ENCODE peak calls at places on chromosomes 16 and 17, in five cellular contexts. One of them, this sample, is unnamed.
A peak's percentile ranks its signal among the peaks of the same experiment; 100 is the strongest.

GRCh38 chr17:57440522-57441269 is 184.4 kb downstream of the MSI2 start:
- DNase-seq in Caco-2: no peak
- DNase-seq in esophagus squamous epithelium: no peak
- DNase-seq in small intestine: peak; percentile 29
- DNase-seq in upper lobe of right lung: no peak
- DNase-seq in this sample: peak; percentile 24

GRCh38 chr16:1991135-1991551 is 1.4 kb downstream of the SYNGR3 start:
- DNase-seq in upper lobe of right lung: no peak
- DNase-seq in esophagus squamous epithelium: no peak
- DNase-seq in small intestine: peak; percentile 34
- DNase-seq in Caco-2: no peak
- DNase-seq in this sample: no peak

GRCh38 chr16:29811170-29811895 is 660 bp upstream of the PRRT2 start:
- DNase-seq in small intestine: peak; percentile 95
- DNase-seq in upper lobe of right lung: peak; percentile 97
- DNase-seq in Caco-2: peak; percentile 96
- DNase-seq in esophagus squamous epithelium: no peak
- DNase-seq in this sample: peak; percentile 96

GRCh38 chr17:2703181-2703580 is 8.4 kb downstream of the CLUH start:
- DNase-seq in small intestine: no peak
- DNase-seq in Caco-2: no peak
- DNase-seq in upper lobe of right lung: peak; percentile 60
- DNase-seq in esophagus squamous epithelium: no peak
- DNase-seq in this sample: peak; percentile 55

GRCh38 chr17:19433727-19434340 is 22.8 kb downstream of the RNF112 start:
- DNase-seq in upper lobe of right lung: no peak
- DNase-seq in esophagus squamous epithelium: no peak
- DNase-seq in small intestine: no peak
- DNase-seq in Caco-2: no peak
- DNase-seq in this sample: no peak

GRCh38 chr16:50498756-50499155 is 49.4 kb upstream of the NKD1 start:
- DNase-seq in Caco-2: no peak
- DNase-seq in esophagus squamous epithelium: no peak
- DNase-seq in small intestine: no peak
- DNase-seq in upper lobe of right lung: no peak
- DNase-seq in this sample: no peak

GRCh38 chr17:82836823-82837357 is 2.9 kb downstream of the ZNF750 start:
- DNase-seq in Caco-2: no peak
- DNase-seq in esophagus squamous epithelium: no peak
- DNase-seq in upper lobe of right lung: peak; percentile 39
- DNase-seq in small intestine: peak; percentile 49
- DNase-seq in this sample: no peak

GRCh38 chr16:19997734-19998133 is 76.0 kb downstream of the GPR139 start:
- DNase-seq in esophagus squamous epithelium: no peak
- DNase-seq in upper lobe of right lung: no peak
- DNase-seq in Caco-2: no peak
- DNase-seq in small intestine: no peak
- DNase-seq in this sample: no peak

GRCh38 chr16:9419161-9419560 is 327.7 kb downstream of the HAPSTR1 start:
- DNase-seq in small intestine: no peak
- DNase-seq in upper lobe of right lung: no peak
- DNase-seq in esophagus squamous epithelium: no peak
- DNase-seq in Caco-2: no peak
- DNase-seq in this sample: no peak

GRCh38 chr17:60602385-60602742 is 2.4 kb downstream of the PPM1D start:
- DNase-seq in small intestine: peak; percentile 14
- DNase-seq in upper lobe of right lung: no peak
- DNase-seq in esophagus squamous epithelium: no peak
- DNase-seq in Caco-2: no peak
- DNase-seq in this sample: no peak

GRCh38 chr16:31395647-31396046 is 2.5 kb downstream of the ITGAD start:
- DNase-seq in small intestine: no peak
- DNase-seq in esophagus squamous epithelium: no peak
- DNase-seq in Caco-2: no peak
- DNase-seq in upper lobe of right lung: no peak
- DNase-seq in this sample: no peak

GRCh38 chr16:3485097-3485470 is 10.2 kb downstream of the C16orf90 start:
- DNase-seq in esophagus squamous epithelium: no peak
- DNase-seq in upper lobe of right lung: no peak
- DNase-seq in Caco-2: no peak
- DNase-seq in small intestine: no peak
- DNase-seq in this sample: no peak

GRCh38 chr17:40551874-40552768 is 13.2 kb downstream of the CCR7 start:
- DNase-seq in Caco-2: peak; percentile 55
- DNase-seq in esophagus squamous epithelium: no peak
- DNase-seq in small intestine: no peak
- DNase-seq in upper lobe of right lung: peak; percentile 61
- DNase-seq in this sample: no peak

GRCh38 chr17:18235743-18236256 is 10.4 kb downstream of the LLGL1 start:
- DNase-seq in upper lobe of right lung: no peak
- DNase-seq in esophagus squamous epithelium: no peak
- DNase-seq in Caco-2: no peak
- DNase-seq in small intestine: no peak
- DNase-seq in this sample: no peak

GRCh38 chr17:44867841-44868240 is 20.2 kb downstream of the HIGD1B start:
- DNase-seq in upper lobe of right lung: no peak
- DNase-seq in small intestine: no peak
- DNase-seq in Caco-2: no peak
- DNase-seq in esophagus squamous epithelium: no peak
- DNase-seq in this sample: no peak

GRCh38 chr17:18946536-18946935 is 5.4 kb upstream of the SLC5A10 start:
- DNase-seq in small intestine: no peak
- DNase-seq in Caco-2: peak; percentile 67
- DNase-seq in esophagus squamous epithelium: no peak
- DNase-seq in upper lobe of right lung: no peak
- DNase-seq in this sample: no peak

GRCh38 chr17:47120521-47121095 is 68.5 kb downstream of the CDC27 start:
- DNase-seq in small intestine: no peak
- DNase-seq in Caco-2: no peak
- DNase-seq in upper lobe of right lung: no peak
- DNase-seq in esophagus squamous epithelium: no peak
- DNase-seq in this sample: no peak

GRCh38 chr16:72847187-72848044 is 200.5 kb downstream of the ZFHX3 start:
- DNase-seq in small intestine: peak; percentile 19
- DNase-seq in upper lobe of right lung: no peak
- DNase-seq in esophagus squamous epithelium: no peak
- DNase-seq in Caco-2: peak; percentile 51
- DNase-seq in this sample: no peak

GRCh38 chr17:73187203-73187769 is 5.6 kb upstream of the COG1 start:
- DNase-seq in upper lobe of right lung: no peak
- DNase-seq in small intestine: peak; percentile 62
- DNase-seq in esophagus squamous epithelium: no peak
- DNase-seq in Caco-2: peak; percentile 80
- DNase-seq in this sample: no peak

GRCh38 chr17:56592487-56593072 is 919 bp upstream of the NOG start:
- DNase-seq in small intestine: peak; percentile 20
- DNase-seq in Caco-2: peak; percentile 80
- DNase-seq in esophagus squamous epithelium: no peak
- DNase-seq in upper lobe of right lung: peak; percentile 83
- DNase-seq in this sample: peak; percentile 91

GRCh38 chr16:17434006-17434405 is 36.8 kb downstream of the XYLT1 start:
- DNase-seq in esophagus squamous epithelium: no peak
- DNase-seq in Caco-2: no peak
- DNase-seq in upper lobe of right lung: no peak
- DNase-seq in small intestine: no peak
- DNase-seq in this sample: no peak

GRCh38 chr17:48416971-48417370 is 13.0 kb downstream of the SKAP1 start:
- DNase-seq in esophagus squamous epithelium: no peak
- DNase-seq in Caco-2: no peak
- DNase-seq in small intestine: no peak
- DNase-seq in upper lobe of right lung: no peak
- DNase-seq in this sample: no peak

GRCh38 chr17:50858486-50859225 is 7.5 kb downstream of the TOB1 start:
- DNase-seq in small intestine: no peak
- DNase-seq in upper lobe of right lung: no peak
- DNase-seq in esophagus squamous epithelium: no peak
- DNase-seq in Caco-2: no peak
- DNase-seq in this sample: peak; percentile 21

GRCh38 chr16:24518498-24518897 is 20.9 kb upstream of the RBBP6 start:
- DNase-seq in upper lobe of right lung: no peak
- DNase-seq in small intestine: no peak
- DNase-seq in Caco-2: no peak
- DNase-seq in esophagus squamous epithelium: no peak
- DNase-seq in this sample: no peak

GRCh38 chr17:8563981-8564602 is 66.4 kb downstream of the MYH10 start:
- DNase-seq in Caco-2: no peak
- DNase-seq in esophagus squamous epithelium: no peak
- DNase-seq in upper lobe of right lung: no peak
- DNase-seq in small intestine: no peak
- DNase-seq in this sample: no peak

GRCh38 chr17:44518032-44518431 is 14.8 kb upstream of the GPATCH8 start:
- DNase-seq in Caco-2: no peak
- DNase-seq in upper lobe of right lung: no peak
- DNase-seq in esophagus squamous epithelium: no peak
- DNase-seq in small intestine: no peak
- DNase-seq in this sample: no peak

GRCh38 chr16:64478258-64478906 is 643.5 kb downstream of the CDH11 start:
- DNase-seq in esophagus squamous epithelium: no peak
- DNase-seq in upper lobe of right lung: no peak
- DNase-seq in Caco-2: peak; percentile 73
- DNase-seq in small intestine: peak; percentile 1
- DNase-seq in this sample: no peak

GRCh38 chr16:20720251-20720650 is 21.4 kb downstream of the THUMPD1 start:
- DNase-seq in upper lobe of right lung: no peak
- DNase-seq in small intestine: no peak
- DNase-seq in esophagus squamous epithelium: no peak
- DNase-seq in Caco-2: no peak
- DNase-seq in this sample: no peak

DNA sequence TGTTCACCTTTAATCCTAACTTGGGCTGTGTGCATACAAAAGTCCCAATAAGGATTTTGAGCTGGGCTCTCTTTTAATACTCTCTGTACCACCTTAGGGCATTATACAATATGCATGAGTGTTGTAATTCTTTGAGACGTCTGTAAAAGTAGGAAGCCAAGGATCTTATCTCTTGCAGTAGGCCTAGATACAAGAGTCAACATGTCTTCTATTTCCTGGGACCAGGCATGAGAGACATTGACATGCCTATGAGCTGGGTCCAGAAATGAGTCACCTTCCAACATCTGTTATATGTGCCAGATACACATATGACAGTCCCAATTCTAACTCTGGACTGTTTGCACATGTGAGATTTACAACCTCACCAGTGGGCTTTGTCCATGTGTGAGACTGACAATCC is 1911.2 kb downstream of the TP53TG3F start:
- DNase-seq in esophagus squamous epithelium: no peak
- DNase-seq in upper lobe of right lung: no peak
- DNase-seq in Caco-2: no peak
- DNase-seq in small intestine: no peak
- DNase-seq in this sample: no peak
- H3K9me3 ChIP-seq in esophagus squamous epithelium: no peaks in the 10 kb centered on the region
- H3K9me3 ChIP-seq in upper lobe of right lung: no peaks in the 10 kb centered on the region
- H3K9me3 ChIP-seq in Caco-2: no peaks in the 10 kb centered on the region
- H3K9me3 ChIP-seq in small intestine: peaks cover 3% of the 10 kb centered on the region
- H3K9me3 ChIP-seq in this sample: no peaks in the 10 kb centered on the region

GRCh38 chr16:68577352-68577853 is 38.3 kb downstream of the ZFP90 start:
- DNase-seq in upper lobe of right lung: no peak
- DNase-seq in esophagus squamous epithelium: no peak
- DNase-seq in Caco-2: no peak
- DNase-seq in small intestine: no peak
- DNase-seq in this sample: no peak
- H3K9me3 ChIP-seq in upper lobe of right lung: peaks cover 64% of the 10 kb centered on the region
- H3K9me3 ChIP-seq in esophagus squamous epithelium: no peaks in the 10 kb centered on the region
- H3K9me3 ChIP-seq in Caco-2: peaks cover 49% of the 10 kb centered on the region
- H3K9me3 ChIP-seq in small intestine: peaks cover 4% of the 10 kb centered on the region
- H3K9me3 ChIP-seq in this sample: no peaks in the 10 kb centered on the region

DNA sequence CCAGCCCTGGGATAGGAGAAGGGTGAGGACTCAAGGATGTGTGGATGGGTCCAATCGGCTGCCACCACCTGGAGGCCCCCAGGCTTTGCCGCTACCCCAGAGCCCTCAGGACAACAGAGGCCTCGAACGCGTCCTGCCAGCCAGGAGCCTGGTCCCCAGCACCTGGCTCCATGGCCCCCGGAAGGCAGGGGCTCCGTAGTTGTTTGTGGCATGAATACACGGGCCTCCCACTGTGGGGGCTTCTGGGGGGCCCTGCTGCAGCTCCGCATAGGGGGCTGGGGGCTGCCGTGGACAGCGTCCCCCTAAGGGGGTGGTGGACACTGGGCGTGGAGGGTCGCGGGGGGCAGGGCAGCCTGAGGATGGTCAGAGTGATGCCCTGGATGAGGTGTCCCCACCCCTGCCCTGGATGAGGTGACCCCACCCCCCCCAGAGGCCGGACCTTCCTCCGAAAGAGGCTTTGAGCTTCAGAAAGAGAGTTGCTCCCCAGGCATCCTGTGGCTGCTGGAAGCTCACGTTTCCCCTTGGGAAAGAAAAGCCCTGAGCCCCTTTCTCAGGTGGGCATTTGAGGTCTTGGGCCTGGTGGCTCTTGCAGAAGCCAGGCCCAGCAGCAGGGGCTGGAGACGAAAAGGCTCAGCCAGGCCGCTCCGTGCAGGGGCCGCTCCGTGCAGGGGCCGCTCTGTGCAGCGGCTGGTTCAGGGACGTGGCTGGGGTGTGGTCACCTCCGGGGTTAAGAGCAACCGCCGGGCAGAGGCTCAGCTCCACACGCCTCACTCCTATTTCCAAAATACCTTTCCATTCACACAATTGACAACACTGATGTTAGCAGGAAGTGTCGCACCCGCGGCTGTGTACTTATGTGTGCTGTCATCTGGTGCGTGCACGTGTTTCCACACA is 40.3 kb upstream of the GNG13 start:
- DNase-seq in small intestine: no peak
- DNase-seq in Caco-2: no peak
- DNase-seq in esophagus squamous epithelium: no peak
- DNase-seq in upper lobe of right lung: no peak
- DNase-seq in this sample: no peak
- H3K9me3 ChIP-seq in small intestine: no peaks in the 10 kb centered on the region
- H3K9me3 ChIP-seq in Caco-2: no peaks in the 10 kb centered on the region
- H3K9me3 ChIP-seq in esophagus squamous epithelium: no peaks in the 10 kb centered on the region
- H3K9me3 ChIP-seq in upper lobe of right lung: peaks cover 7% of the 10 kb centered on the region
- H3K9me3 ChIP-seq in this sample: no peaks in the 10 kb centered on the region

DNA sequence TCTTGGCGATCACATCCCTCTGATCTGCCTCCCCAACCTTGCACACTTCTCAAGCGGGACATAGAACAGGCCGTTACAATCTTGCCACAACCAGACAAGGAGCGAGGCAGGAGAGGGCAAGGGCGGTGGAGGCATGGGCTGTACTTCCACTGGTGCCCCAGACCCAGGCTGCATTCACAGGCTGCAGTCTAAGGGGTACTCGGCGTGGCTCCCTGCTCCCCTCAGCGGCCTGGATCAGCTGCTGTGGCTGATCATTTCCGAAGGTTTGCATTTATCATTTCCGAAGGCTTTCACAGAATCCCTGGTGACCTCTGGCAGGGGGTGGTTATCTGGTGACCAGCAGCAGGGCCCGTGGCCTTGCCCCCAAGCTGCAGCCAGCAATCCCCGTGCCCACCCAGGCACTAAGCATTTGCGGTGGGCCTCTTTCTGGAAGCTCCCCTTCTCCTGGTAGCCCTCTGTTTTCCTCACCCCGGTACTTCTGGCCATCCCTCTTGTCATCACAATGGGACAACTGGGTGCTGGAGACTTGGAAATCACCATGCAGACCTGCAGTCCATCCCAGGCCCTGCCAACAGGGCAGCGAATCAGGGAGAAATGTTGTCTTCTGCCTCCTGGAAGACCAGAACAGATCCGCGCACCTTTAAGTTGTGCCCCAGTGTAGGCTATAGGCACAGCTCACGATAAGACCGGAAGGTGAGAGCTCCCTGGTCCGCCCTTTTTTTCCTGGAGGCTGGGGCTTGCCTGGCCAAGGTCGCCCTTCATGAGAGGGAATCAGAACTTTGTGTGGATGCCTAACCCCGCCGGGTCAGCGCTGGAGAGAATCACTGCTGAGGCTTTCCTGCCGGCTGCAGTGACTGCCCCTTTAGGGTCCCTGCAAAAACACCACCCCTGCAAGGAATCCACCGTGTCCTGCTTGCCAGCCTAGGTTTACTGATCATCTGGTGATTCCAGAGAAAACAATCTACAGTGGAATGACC is 1739.1 kb downstream of the TP53TG3F start:
- DNase-seq in esophagus squamous epithelium: no peak
- DNase-seq in Caco-2: no peak
- DNase-seq in small intestine: no peak
- DNase-seq in upper lobe of right lung: peak; percentile 53
- DNase-seq in this sample: peak; percentile 33
- H3K9me3 ChIP-seq in esophagus squamous epithelium: no peaks in the 10 kb centered on the region
- H3K9me3 ChIP-seq in Caco-2: no peaks in the 10 kb centered on the region
- H3K9me3 ChIP-seq in small intestine: peaks cover 5% of the 10 kb centered on the region
- H3K9me3 ChIP-seq in upper lobe of right lung: no peaks in the 10 kb centered on the region
- H3K9me3 ChIP-seq in this sample: no peaks in the 10 kb centered on the region

This sample was measured in pancreas.